ENCODE peak calls at places on chromosomes 16 and 17, in five cellular contexts. L is upper lobe of right lung, P is prostate gland, S is keratinocyte, K is HFF-Myc. I is an unnamed sample.

GRCh38 chr16:57863434-57864160 is 61.3 kb upstream of the KIFC3 start:
- DNase-seq in S (no peak), K (peak), P (peak), L (peak), I (peak)

GRCh38 chr17:142102-142661 is 4.8 kb downstream of the SCGB1C2 start:
- DNase-seq in L (peak), K (no peak), P (peak), S (no peak), I (peak)

GRCh38 chr17:63369233-63369632 is 76.9 kb downstream of the CYB561 start:
- DNase-seq in P (no peak), K (no peak), L (no peak), S (no peak), I (peak)

GRCh38 chr16:67961551-67961957 is 6.9 kb downstream of the SLC12A4 start:
- DNase-seq in P (peak), S (peak), L (peak), K (no peak), I (no peak)

GRCh38 chr16:31064882-31065461 is 9.1 kb downstream of the ZNF668 start:
- DNase-seq in K (peak), P (no peak), L (no peak), S (peak), I (peak)

GRCh38 chr17:79799538-79800324 is 2.9 kb upstream of the CBX8 start:
- DNase-seq in P (no peak), K (no peak), S (no peak), L (peak), I (no peak)

GRCh38 chr17:79845601-79845949 is 6.3 kb upstream of the CBX4 start:
- DNase-seq in L (no peak), P (no peak), S (no peak), K (no peak), I (no peak)

GRCh38 chr16:64823676-64824075 is 298.2 kb downstream of the CDH11 start:
- DNase-seq in K (no peak), S (no peak), P (no peak), L (no peak), I (no peak)

GRCh38 chr17:1532836-1533602 is 16.6 kb upstream of the INPP5K start:
- DNase-seq in K (no peak), S (no peak), P (no peak), L (no peak), I (peak)
- TF ChIP-seq CTCF in K (peak), S (peak), P (no peak), L (peak), I (peak)

DNA sequence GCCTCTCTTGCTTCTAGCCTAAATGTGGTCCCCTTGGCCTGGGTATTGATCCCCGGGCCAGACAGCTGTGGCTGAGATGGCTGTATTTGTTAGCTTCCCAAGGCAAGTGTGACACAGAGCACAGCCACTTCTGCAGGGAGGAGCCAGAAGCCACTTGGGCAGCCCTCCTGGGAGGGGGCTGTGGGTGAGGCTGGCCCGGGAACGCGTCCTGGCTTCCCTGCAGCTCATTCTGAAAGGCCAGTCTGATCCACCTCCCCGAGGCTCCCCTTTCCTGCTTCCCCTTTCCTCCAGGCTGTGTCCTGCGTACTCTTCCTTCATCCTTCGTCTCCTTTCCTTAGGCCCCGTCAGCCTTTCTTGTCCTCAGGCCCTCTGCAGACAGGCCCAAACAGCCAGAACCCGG is 8.0 kb downstream of the SERPINF2 start:
- DNase-seq in L (peak), S (no peak), K (no peak), P (no peak), I (no peak)
- H3K4me3 ChIP-seq in L (no peak), S (no peak), K (no peak), P (no peak), I (no peak)

GRCh38 chr17:60107526-60108257 is 29.0 kb upstream of the HEATR6 start:
- DNase-seq in L (no peak), K (no peak), S (no peak), P (peak), I (peak)
- TF ChIP-seq CTCF in L (no peak), K (no peak), S (no peak), P (no peak), I (peak)

DNA sequence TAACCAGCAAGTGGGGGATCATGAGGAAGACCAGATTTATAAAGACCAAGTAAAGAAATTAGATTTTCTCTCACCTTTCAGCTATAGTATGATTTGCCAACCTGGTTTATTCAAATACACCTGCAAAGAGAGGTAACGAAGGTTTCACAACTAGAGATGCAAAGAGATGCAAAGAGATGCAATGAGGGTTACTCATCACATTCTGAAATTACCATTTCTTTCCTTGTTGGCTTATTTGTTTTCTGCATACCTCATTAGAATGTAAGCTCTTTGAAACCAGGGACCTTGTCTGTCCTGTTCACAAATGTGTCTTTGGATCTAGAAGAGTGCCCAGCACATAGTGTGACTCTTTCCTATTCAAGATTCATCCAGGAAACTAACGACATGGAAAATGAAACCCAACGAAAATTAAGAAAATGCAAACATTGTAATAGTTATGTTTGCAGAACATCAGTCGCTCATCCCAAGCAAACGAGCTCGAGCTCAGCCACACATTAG is 9.0 kb upstream of the LONP2 start:
- DNase-seq in S (no peak), P (no peak), L (no peak), K (no peak), I (no peak)
- H3K4me3 ChIP-seq in S (no peak), P (no peak), L (no peak), K (no peak), I (no peak)

GRCh38 chr17:31521632-31522283 is 130.3 kb downstream of the RAB11FIP4 start:
- DNase-seq in S (no peak), K (no peak), L (no peak), P (no peak), I (no peak)
- TF ChIP-seq CTCF in S (no peak), K (no peak), L (no peak), P (no peak), I (no peak)

DNA sequence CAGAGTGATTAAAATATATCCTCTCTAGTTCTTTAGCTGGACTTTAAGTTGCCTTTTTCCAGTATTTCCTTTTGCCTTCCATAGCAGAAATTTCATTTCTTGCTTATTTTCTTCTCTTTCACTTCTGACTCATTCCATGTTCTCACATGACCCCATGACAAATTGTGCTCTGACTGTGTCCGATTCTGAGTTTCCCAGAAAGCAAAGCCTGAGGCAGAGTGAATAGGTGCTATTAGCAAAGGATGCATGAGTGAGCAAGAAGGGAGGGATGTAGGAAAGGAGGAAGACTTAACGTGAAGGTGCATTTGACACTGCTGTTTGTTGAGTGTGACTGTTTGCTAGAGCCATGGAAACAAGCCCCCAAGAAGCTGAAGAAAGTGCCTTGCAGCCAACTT is 82.6 kb upstream of the CNTNAP4 start:
- DNase-seq in L (no peak), P (no peak), K (no peak), S (no peak), I (no peak)
- H3K4me3 ChIP-seq in L (no peak), P (no peak), K (no peak), S (no peak), I (no peak)